ENCODE peak calls at places on chromosomes 16 and 17, in eight cellular contexts. One of them, this sample, is unnamed.

GRCh38 chr17:38322156-38322779 is 21.5 kb downstream of the GPR179 start:
- DNase-seq in astrocyte of the hippocampus: peak
- DNase-seq in GM23338: peak
- DNase-seq in amygdala: no peak
- DNase-seq in head of caudate nucleus: peak
- DNase-seq in SIG-M5: no peak
- DNase-seq in body of pancreas: peak
- DNase-seq in ascending aorta: peak
- DNase-seq in this sample: peak

GRCh38 chr17:13958773-13959172 is 110.5 kb upstream of the COX10 start:
- DNase-seq in astrocyte of the hippocampus: no peak
- DNase-seq in GM23338: no peak
- DNase-seq in amygdala: no peak
- DNase-seq in head of caudate nucleus: no peak
- DNase-seq in SIG-M5: no peak
- DNase-seq in body of pancreas: no peak
- DNase-seq in ascending aorta: no peak
- DNase-seq in this sample: no peak

GRCh38 chr17:12591336-12591735 is 74.4 kb upstream of the MYOCD start:
- DNase-seq in astrocyte of the hippocampus: no peak
- DNase-seq in GM23338: peak
- DNase-seq in amygdala: no peak
- DNase-seq in head of caudate nucleus: no peak
- DNase-seq in SIG-M5: no peak
- DNase-seq in body of pancreas: no peak
- DNase-seq in ascending aorta: no peak
- DNase-seq in this sample: no peak

GRCh38 chr17:82217530-82218204 is 5.0 kb upstream of the CCDC57 start:
- DNase-seq in astrocyte of the hippocampus: peak
- DNase-seq in GM23338: no peak
- DNase-seq in amygdala: no peak
- DNase-seq in head of caudate nucleus: no peak
- DNase-seq in SIG-M5: no peak
- DNase-seq in body of pancreas: peak
- DNase-seq in ascending aorta: peak
- DNase-seq in this sample: peak

GRCh38 chr17:15124746-15125145 is 140.4 kb downstream of the PMP22 start:
- DNase-seq in astrocyte of the hippocampus: no peak
- DNase-seq in GM23338: no peak
- DNase-seq in amygdala: no peak
- DNase-seq in head of caudate nucleus: no peak
- DNase-seq in SIG-M5: no peak
- DNase-seq in body of pancreas: no peak
- DNase-seq in ascending aorta: no peak
- DNase-seq in this sample: no peak

GRCh38 chr17:66398059-66398458 is 95.6 kb downstream of the PRKCA start:
- DNase-seq in astrocyte of the hippocampus: no peak
- DNase-seq in GM23338: no peak
- DNase-seq in amygdala: no peak
- DNase-seq in head of caudate nucleus: no peak
- DNase-seq in SIG-M5: no peak
- DNase-seq in body of pancreas: no peak
- DNase-seq in ascending aorta: no peak
- DNase-seq in this sample: no peak

GRCh38 chr16:88685156-88686061 is 898 bp downstream of the SNAI3 start:
- DNase-seq in astrocyte of the hippocampus: peak
- DNase-seq in GM23338: peak
- DNase-seq in amygdala: no peak
- DNase-seq in head of caudate nucleus: peak
- DNase-seq in SIG-M5: no peak
- DNase-seq in body of pancreas: peak
- DNase-seq in ascending aorta: no peak
- DNase-seq in this sample: no peak

GRCh38 chr17:48832491-48832890 is 1.7 kb downstream of the CALCOCO2 start:
- DNase-seq in astrocyte of the hippocampus: no peak
- DNase-seq in GM23338: no peak
- DNase-seq in amygdala: no peak
- DNase-seq in head of caudate nucleus: no peak
- DNase-seq in SIG-M5: no peak
- DNase-seq in body of pancreas: no peak
- DNase-seq in ascending aorta: no peak
- DNase-seq in this sample: no peak

GRCh38 chr16:67161595-67162058 is 1.9 kb downstream of the FBXL8 start:
- DNase-seq in astrocyte of the hippocampus: no peak
- DNase-seq in GM23338: no peak
- DNase-seq in amygdala: no peak
- DNase-seq in head of caudate nucleus: no peak
- DNase-seq in SIG-M5: no peak
- DNase-seq in body of pancreas: peak
- DNase-seq in ascending aorta: no peak
- DNase-seq in this sample: no peak

GRCh38 chr17:29722411-29723198 is 99.9 kb upstream of the CORO6 start:
- DNase-seq in astrocyte of the hippocampus: peak
- DNase-seq in GM23338: no peak
- DNase-seq in amygdala: no peak
- DNase-seq in head of caudate nucleus: no peak
- DNase-seq in SIG-M5: peak
- DNase-seq in body of pancreas: peak
- DNase-seq in ascending aorta: peak
- DNase-seq in this sample: no peak

GRCh38 chr17:57916925-57917858 is 38.0 kb downstream of the CUEDC1 start:
- DNase-seq in astrocyte of the hippocampus: no peak
- DNase-seq in GM23338: no peak
- DNase-seq in amygdala: no peak
- DNase-seq in head of caudate nucleus: no peak
- DNase-seq in SIG-M5: no peak
- DNase-seq in body of pancreas: no peak
- DNase-seq in ascending aorta: no peak
- DNase-seq in this sample: no peak

GRCh38 chr17:31902693-31903092 is 1.2 kb upstream of the UTP6 start:
- DNase-seq in astrocyte of the hippocampus: no peak
- DNase-seq in GM23338: no peak
- DNase-seq in amygdala: no peak
- DNase-seq in head of caudate nucleus: no peak
- DNase-seq in SIG-M5: no peak
- DNase-seq in body of pancreas: no peak
- DNase-seq in ascending aorta: no peak
- DNase-seq in this sample: no peak

GRCh38 chr16:533391-534088 is 6.0 kb downstream of the CAPN15 start:
- DNase-seq in astrocyte of the hippocampus: no peak
- DNase-seq in GM23338: peak
- DNase-seq in amygdala: no peak
- DNase-seq in head of caudate nucleus: no peak
- DNase-seq in SIG-M5: no peak
- DNase-seq in body of pancreas: peak
- DNase-seq in ascending aorta: no peak
- DNase-seq in this sample: peak

GRCh38 chr16:31141489-31142108 is 6.1 kb upstream of the PRSS8 start:
- DNase-seq in astrocyte of the hippocampus: no peak
- DNase-seq in GM23338: no peak
- DNase-seq in amygdala: no peak
- DNase-seq in head of caudate nucleus: no peak
- DNase-seq in SIG-M5: no peak
- DNase-seq in body of pancreas: peak
- DNase-seq in ascending aorta: peak
- DNase-seq in this sample: no peak

GRCh38 chr17:4509402-4509801 is 10.7 kb downstream of the SPNS2 start:
- DNase-seq in astrocyte of the hippocampus: peak
- DNase-seq in GM23338: no peak
- DNase-seq in amygdala: no peak
- DNase-seq in head of caudate nucleus: no peak
- DNase-seq in SIG-M5: no peak
- DNase-seq in body of pancreas: peak
- DNase-seq in ascending aorta: peak
- DNase-seq in this sample: peak

This sample was measured in stomach.